ENCODE peak calls at places on chromosome 9, in eight cellular contexts. T, C, R, N, K, E, U and Q are unnamed samples.

GRCh38 chr9:33468215-33468730 is 5.5 kb downstream of the NOL6 start:
- DNase-seq in T (no peak), C (no peak), R (no peak), N (no peak), K (peak; percentile 39), E (no peak), U (no peak), Q (no peak)

GRCh38 chr9:33921967-33922895 is 105.3 kb downstream of the UBE2R2 start:
- DNase-seq in T (peak; percentile 60), C (no peak), R (peak; percentile 33), N (peak; percentile 51), K (no peak), E (peak; percentile 46), U (no peak), Q (no peak)

GRCh38 chr9:93815677-93816076 is 139.5 kb downstream of the BARX1 start:
- DNase-seq in T (no peak), C (no peak), R (no peak), N (no peak), K (no peak), E (no peak), U (no peak), Q (no peak)

GRCh38 chr9:97934321-97935115 is 3.5 kb downstream of the HEMGN start:
- DNase-seq in T (no peak), C (no peak), R (no peak), N (no peak), K (no peak), E (peak; percentile 13), U (no peak), Q (no peak)

GRCh38 chr9:123150708-123151503 is 117.4 kb downstream of the GPR21 start:
- DNase-seq in T (no peak), C (no peak), R (peak; percentile 2), N (peak; percentile 18), K (no peak), E (no peak), U (no peak), Q (no peak)

GRCh38 chr9:34741628-34742027 is 31.7 kb upstream of the CCL21 start:
- DNase-seq in T (no peak), C (no peak), R (peak; percentile 46), N (peak; percentile 41), K (no peak), E (no peak), U (no peak), Q (no peak)

GRCh38 chr9:109341561-109341960 is 20.7 kb upstream of the EPB41L4B start:
- DNase-seq in T (no peak), C (no peak), R (no peak), N (no peak), K (no peak), E (no peak), U (no peak), Q (no peak)

GRCh38 chr9:73093740-73094379 is 57.8 kb upstream of the ANXA1 start:
- DNase-seq in T (no peak), C (no peak), R (peak; percentile 21), N (peak; percentile 24), K (no peak), E (no peak), U (no peak), Q (no peak)

GRCh38 chr9:128835246-128836210 is 5.9 kb upstream of the SPOUT1 start:
- DNase-seq in T (no peak), C (peak; percentile 11), R (no peak), N (no peak), K (no peak), E (no peak), U (no peak), Q (no peak)

GRCh38 chr9:13330396-13331004 is 51.0 kb upstream of the MPDZ start:
- DNase-seq in T (peak; percentile 42), C (peak; percentile 40), R (peak; percentile 76), N (no peak), K (no peak), E (no peak), U (no peak), Q (no peak)

GRCh38 chr9:78694950-78695349 is 398.0 kb downstream of the PSAT1 start:
- DNase-seq in T (no peak), C (no peak), R (no peak), N (no peak), K (no peak), E (no peak), U (no peak), Q (no peak)

GRCh38 chr9:120619751-120620655 is 40.0 kb upstream of the CDK5RAP2 start:
- DNase-seq in T (peak; percentile 56), C (peak; percentile 33), R (peak; percentile 85), N (peak; percentile 86), K (no peak), E (peak; percentile 74), U (peak; percentile 28), Q (peak; percentile 34)

GRCh38 chr9:133352635-133353340 is 3.5 kb downstream of the SURF1 start:
- DNase-seq in T (no peak), C (no peak), R (no peak), N (no peak), K (no peak), E (no peak), U (no peak), Q (no peak)

GRCh38 chr9:134623408-134624066 is 18.1 kb upstream of the COL5A1 start:
- DNase-seq in T (no peak), C (peak; percentile 5), R (no peak), N (no peak), K (peak; percentile 39), E (no peak), U (no peak), Q (no peak)

GRCh38 chr9:97564291-97565175 is 63.1 kb downstream of the TMOD1 start:
- DNase-seq in T (no peak), C (peak; percentile 94), R (peak; percentile 32), N (peak; percentile 57), K (no peak), E (peak; percentile 38), U (no peak), Q (no peak)

GRCh38 chr9:21853414-21853813 is 51.0 kb downstream of the MTAP start:
- DNase-seq in T (no peak), C (no peak), R (no peak), N (no peak), K (no peak), E (no peak), U (no peak), Q (no peak)

GRCh38 chr9:107625383-107625984 is 135.9 kb upstream of the KLF4 start:
- DNase-seq in T (no peak), C (no peak), R (no peak), N (no peak), K (no peak), E (no peak), U (no peak), Q (no peak)

GRCh38 chr9:136949817-136950655 is 2.0 kb upstream of the LCN12 start:
- DNase-seq in T (peak; percentile 89), C (peak; percentile 98), R (peak; percentile 78), N (peak; percentile 83), K (peak; percentile 99), E (peak; percentile 96), U (peak; percentile 96), Q (peak; percentile 97)
- TF ChIP-seq CTCF in T (no peak), C (peak; percentile 16), R (no peak), N (no peak), K (peak; percentile 32), E (peak; percentile 11), U (peak; percentile 42), Q (peak; percentile 28)

DNA sequence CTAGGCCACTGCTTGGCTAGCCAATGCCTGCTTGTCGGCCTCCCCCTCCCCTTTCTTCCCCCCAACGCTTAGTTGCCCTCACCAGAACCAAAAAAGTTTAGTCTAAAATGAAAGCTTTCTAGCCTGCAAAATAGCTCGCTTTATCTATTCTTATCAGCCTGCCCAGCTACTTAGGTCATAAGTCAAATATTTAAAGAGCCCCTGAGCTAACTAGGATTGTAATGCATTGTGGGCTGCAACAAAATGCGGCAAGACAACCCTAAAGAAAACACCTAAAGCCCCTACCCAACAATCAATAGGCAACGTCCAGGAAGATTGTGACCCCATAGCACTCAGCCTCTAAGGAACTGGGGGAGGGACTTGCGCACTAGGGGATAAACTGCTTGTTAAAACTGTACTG is 38.6 kb upstream of the PCSK5 start:
- DNase-seq in T (no peak), C (no peak), R (no peak), N (no peak), K (no peak), E (no peak), U (no peak), Q (no peak)
- TF ChIP-seq CTCF in T (no peak), C (no peak), R (no peak), N (no peak), K (no peak), E (no peak), U (no peak), Q (no peak)

GRCh38 chr9:110777201-110777842 is 108.7 kb downstream of the MUSK start:
- DNase-seq in T (no peak), C (no peak), R (peak; percentile 77), N (peak; percentile 72), K (no peak), E (peak; percentile 60), U (no peak), Q (no peak)

GRCh38 chr9:110782701-110783100 is 114.1 kb downstream of the MUSK start:
- DNase-seq in T (no peak), C (no peak), R (no peak), N (no peak), K (no peak), E (no peak), U (no peak), Q (no peak)

GRCh38 chr9:110776207-110776606 is 107.6 kb downstream of the MUSK start:
- DNase-seq in T (no peak), C (no peak), R (no peak), N (peak; percentile 22), K (no peak), E (no peak), U (no peak), Q (no peak)

GRCh38 chr9:110775724-110776123 is 107.1 kb downstream of the MUSK start:
- DNase-seq in T (no peak), C (no peak), R (no peak), N (no peak), K (no peak), E (no peak), U (no peak), Q (no peak)

DNA sequence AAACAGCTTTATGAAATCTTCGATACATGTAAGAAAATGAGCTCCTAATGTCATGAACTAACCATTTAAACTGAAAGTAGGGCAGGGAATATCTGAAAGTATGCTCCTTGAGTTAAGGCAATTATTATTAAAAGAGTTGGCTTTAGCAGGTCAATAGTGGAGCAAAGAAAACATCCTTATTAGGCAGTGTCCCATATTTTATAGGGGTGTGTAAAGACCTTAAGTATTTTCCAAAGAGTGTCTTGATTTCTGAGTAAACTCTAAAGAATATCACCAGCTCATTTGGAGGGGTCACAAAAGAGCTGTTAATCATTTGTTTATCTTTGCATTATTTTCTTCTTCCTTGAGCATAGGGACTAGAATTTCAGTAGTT is 109.2 kb downstream of the MUSK start:
- DNase-seq in T (no peak), C (no peak), R (no peak), N (no peak), K (no peak), E (no peak), U (no peak), Q (no peak)
- TF ChIP-seq CTCF in T (no peak), C (no peak), R (no peak), N (no peak), K (no peak), E (no peak), U (no peak), Q (no peak)

GRCh38 chr9:83346655-83347393 is 191.4 kb downstream of the FRMD3 start:
- DNase-seq in T (no peak), C (no peak), R (no peak), N (no peak), K (no peak), E (no peak), U (no peak), Q (no peak)
- TF ChIP-seq CTCF in T (no peak), C (no peak), R (no peak), N (no peak), K (no peak), E (no peak), U (no peak), Q (no peak)